ENCODE peak calls at places on chromosome 19, in seven cellular contexts. One of them, this sample, is unnamed.

GRCh38 chr19:41479757-41480191 is 36.8 kb downstream of the ERICH4 start:
- DNase-seq in SHP77 treated with DMSO at 0.1 percent for 48 hours: no peak
- DNase-seq in lung microvascular endothelial cell: peak
- DNase-seq in glutamatergic neuron: no peak
- DNase-seq in AG08396: no peak
- DNase-seq in T follicular helper cell: no peak
- DNase-seq in HS-5: no peak
- DNase-seq in this sample: no peak

GRCh38 chr19:41862445-41862986 is 2.5 kb downstream of the RPS19 start:
- DNase-seq in T follicular helper cell: no peak
- DNase-seq in HS-5: no peak
- DNase-seq in lung microvascular endothelial cell: no peak
- DNase-seq in AG08396: no peak
- DNase-seq in glutamatergic neuron: no peak
- DNase-seq in SHP77 treated with DMSO at 0.1 percent for 48 hours: no peak
- DNase-seq in this sample: no peak

GRCh38 chr19:16660763-16661479 is at the start of gene TMEM38A:
- DNase-seq in AG08396: peak
- DNase-seq in HS-5: no peak
- DNase-seq in lung microvascular endothelial cell: no peak
- DNase-seq in T follicular helper cell: peak
- DNase-seq in SHP77 treated with DMSO at 0.1 percent for 48 hours: peak
- DNase-seq in glutamatergic neuron: peak
- DNase-seq in this sample: peak

GRCh38 chr19:4582980-4583842 is 23.7 kb upstream of the SEMA6B start:
- DNase-seq in T follicular helper cell: no peak
- DNase-seq in HS-5: no peak
- DNase-seq in glutamatergic neuron: no peak
- DNase-seq in AG08396: no peak
- DNase-seq in lung microvascular endothelial cell: no peak
- DNase-seq in SHP77 treated with DMSO at 0.1 percent for 48 hours: no peak
- DNase-seq in this sample: no peak

GRCh38 chr19:51093510-51094345 is 11.0 kb upstream of the KLK14 start:
- DNase-seq in HS-5: no peak
- DNase-seq in SHP77 treated with DMSO at 0.1 percent for 48 hours: no peak
- DNase-seq in AG08396: no peak
- DNase-seq in glutamatergic neuron: no peak
- DNase-seq in lung microvascular endothelial cell: peak
- DNase-seq in T follicular helper cell: no peak
- DNase-seq in this sample: no peak

GRCh38 chr19:41373993-41374392 is 2.3 kb upstream of the TMEM91 start:
- DNase-seq in AG08396: peak
- DNase-seq in SHP77 treated with DMSO at 0.1 percent for 48 hours: peak
- DNase-seq in lung microvascular endothelial cell: peak
- DNase-seq in glutamatergic neuron: peak
- DNase-seq in T follicular helper cell: no peak
- DNase-seq in HS-5: no peak
- DNase-seq in this sample: peak

GRCh38 chr19:36060430-36060829 is 5.7 kb downstream of the WDR62 start:
- DNase-seq in HS-5: no peak
- DNase-seq in T follicular helper cell: no peak
- DNase-seq in glutamatergic neuron: peak
- DNase-seq in lung microvascular endothelial cell: peak
- DNase-seq in SHP77 treated with DMSO at 0.1 percent for 48 hours: no peak
- DNase-seq in AG08396: peak
- DNase-seq in this sample: peak

GRCh38 chr19:40266111-40266510 is 19.0 kb downstream of the AKT2 start:
- DNase-seq in glutamatergic neuron: no peak
- DNase-seq in HS-5: no peak
- DNase-seq in SHP77 treated with DMSO at 0.1 percent for 48 hours: no peak
- DNase-seq in lung microvascular endothelial cell: no peak
- DNase-seq in T follicular helper cell: no peak
- DNase-seq in AG08396: no peak
- DNase-seq in this sample: no peak

GRCh38 chr19:45340899-45341453 is 426 bp downstream of the KLC3 start:
- DNase-seq in T follicular helper cell: no peak
- DNase-seq in HS-5: no peak
- DNase-seq in lung microvascular endothelial cell: no peak
- DNase-seq in glutamatergic neuron: no peak
- DNase-seq in AG08396: no peak
- DNase-seq in SHP77 treated with DMSO at 0.1 percent for 48 hours: no peak
- DNase-seq in this sample: no peak

GRCh38 chr19:45323671-45324081 is 1.0 kb upstream of the CKM start:
- DNase-seq in HS-5: no peak
- DNase-seq in lung microvascular endothelial cell: no peak
- DNase-seq in glutamatergic neuron: no peak
- DNase-seq in SHP77 treated with DMSO at 0.1 percent for 48 hours: no peak
- DNase-seq in T follicular helper cell: no peak
- DNase-seq in AG08396: no peak
- DNase-seq in this sample: no peak

GRCh38 chr19:4449022-4449825 is 8.4 kb downstream of the UBXN6 start:
- DNase-seq in HS-5: no peak
- DNase-seq in lung microvascular endothelial cell: no peak
- DNase-seq in T follicular helper cell: no peak
- DNase-seq in SHP77 treated with DMSO at 0.1 percent for 48 hours: no peak
- DNase-seq in glutamatergic neuron: no peak
- DNase-seq in AG08396: no peak
- DNase-seq in this sample: no peak

GRCh38 chr19:3276341-3276799 is 51.9 kb downstream of the CELF5 start:
- DNase-seq in AG08396: no peak
- DNase-seq in T follicular helper cell: peak
- DNase-seq in lung microvascular endothelial cell: no peak
- DNase-seq in glutamatergic neuron: peak
- DNase-seq in HS-5: no peak
- DNase-seq in SHP77 treated with DMSO at 0.1 percent for 48 hours: peak
- DNase-seq in this sample: peak